ENCODE peak calls at places on chromosomes 2 and 18, in six cellular contexts. N is AG09319, M is fibroblast of the aortic adventitia, B is lower lobe of right lung, E is uterus, U is upper lobe of left lung. S is an unnamed sample.

GRCh38 chr18:3816601-3817363 is 366.8 kb downstream of the TGIF1 start:
- DNase-seq in M (peak), E (no peak), U (no peak), N (peak), B (no peak), S (no peak)

GRCh38 chr2:131105950-131106801 is 1.0 kb downstream of the PLEKHB2 start:
- DNase-seq in N (no peak), E (no peak), B (peak), M (peak), U (peak), S (no peak)

GRCh38 chr2:199128476-199129214 is 329.1 kb downstream of the SATB2 start:
- DNase-seq in B (no peak), N (no peak), U (no peak), M (no peak), E (no peak), S (no peak)

GRCh38 chr18:79965119-79965902 is 868 bp downstream of the HSBP1L1 start:
- DNase-seq in E (peak), U (peak), B (peak), N (no peak), M (peak), S (peak)

GRCh38 chr2:102253753-102254150 is 57.6 kb upstream of the IL1RL1 start:
- DNase-seq in E (no peak), U (no peak), N (no peak), B (no peak), M (peak), S (no peak)

GRCh38 chr2:175203621-175204496 is 22.3 kb upstream of the ATP5MC3 start:
- DNase-seq in E (no peak), M (peak), U (peak), N (no peak), B (no peak), S (no peak)

GRCh38 chr18:12155996-12156395 is 62.4 kb downstream of the ANKRD62 start:
- DNase-seq in B (no peak), N (peak), E (no peak), U (no peak), M (no peak), S (no peak)

GRCh38 chr2:118121101-118121500 is 32.8 kb downstream of the INSIG2 start:
- DNase-seq in E (no peak), N (no peak), U (peak), B (no peak), M (no peak), S (no peak)

GRCh38 chr2:164538250-164538866 is 82.9 kb downstream of the GRB14 start:
- DNase-seq in N (no peak), E (no peak), M (peak), B (no peak), U (no peak), S (no peak)

GRCh38 chr2:9558948-9559381 is 3.3 kb upstream of the ADAM17 start:
- DNase-seq in U (peak), B (no peak), M (peak), N (peak), E (peak), S (no peak)

GRCh38 chr2:191222507-191222906 is 22.7 kb upstream of the MYO1B start:
- DNase-seq in N (no peak), E (no peak), U (no peak), M (peak), B (no peak), S (no peak)

GRCh38 chr2:54518430-54518829 is 62.3 kb downstream of the SPTBN1 start:
- DNase-seq in B (no peak), U (no peak), M (no peak), E (no peak), N (no peak), S (no peak)

GRCh38 chr2:40997362-40997761 is 545.5 kb upstream of the SLC8A1 start:
- DNase-seq in M (no peak), N (no peak), B (no peak), E (no peak), U (no peak), S (no peak)

GRCh38 chr18:55407191-55407590 is 180.8 kb downstream of the TCF4 start:
- DNase-seq in E (no peak), M (no peak), U (no peak), N (no peak), B (no peak), S (no peak)

GRCh38 chr18:62741584-62741983 is 26.2 kb downstream of the PHLPP1 start:
- DNase-seq in B (no peak), N (no peak), U (no peak), M (no peak), E (no peak), S (no peak)

GRCh38 chr2:195307751-195308150 is 349.3 kb upstream of the SLC39A10 start:
- DNase-seq in U (no peak), M (no peak), E (no peak), B (no peak), N (no peak), S (no peak)

GRCh38 chr2:165621086-165621560 is 151.6 kb downstream of the CSRNP3 start:
- DNase-seq in N (no peak), M (peak), U (no peak), E (no peak), B (no peak), S (no peak)

GRCh38 chr2:167825664-167826063 is 421.7 kb downstream of the STK39 start:
- DNase-seq in N (no peak), U (no peak), M (no peak), B (no peak), E (no peak), S (no peak)

GRCh38 chr2:182941121-182941713 is 74.8 kb upstream of the FRZB start:
- DNase-seq in E (no peak), B (no peak), N (no peak), U (no peak), M (no peak), S (no peak)

GRCh38 chr2:20930928-20931327 is 108.0 kb upstream of the LDAH start:
- DNase-seq in E (no peak), U (no peak), N (no peak), M (peak), B (no peak), S (no peak)

GRCh38 chr2:109322111-109322510 is 193.1 kb downstream of the SH3RF3 start:
- DNase-seq in U (peak), N (peak), M (peak), B (peak), E (peak), S (no peak)

GRCh38 chr2:141439524-141439923 is 691.3 kb downstream of the LRP1B start:
- DNase-seq in U (no peak), M (no peak), E (no peak), B (no peak), N (no peak), S (no peak)

GRCh38 chr18:11323359-11323819 is 174.0 kb upstream of the PIEZO2 start:
- DNase-seq in U (no peak), M (peak), N (no peak), E (no peak), B (no peak), S (no peak)

GRCh38 chr2:152523091-152523490 is 188.1 kb downstream of the FMNL2 start:
- DNase-seq in N (no peak), U (no peak), B (no peak), M (peak), E (no peak), S (no peak)

GRCh38 chr2:113324684-113325160 is 46.0 kb upstream of the PAX8 start:
- DNase-seq in N (no peak), B (peak), E (peak), M (peak), U (peak), S (no peak)

GRCh38 chr2:196415384-196415783 is 224.1 kb upstream of the CCDC150 start:
- DNase-seq in N (no peak), M (no peak), E (no peak), U (no peak), B (no peak), S (no peak)

GRCh38 chr2:10569460-10569859 is 120.3 kb downstream of the NOL10 start:
- DNase-seq in N (no peak), B (no peak), E (no peak), U (no peak), M (no peak), S (no peak)

GRCh38 chr2:96808176-96808837 is 7.8 kb upstream of the CNNM3 start:
- DNase-seq in U (no peak), N (no peak), B (no peak), E (no peak), M (no peak), S (no peak)

GRCh38 chr2:27932396-27932795 is 41.9 kb downstream of the BABAM2 start:
- DNase-seq in U (no peak), M (peak), B (no peak), E (no peak), N (no peak), S (no peak)

GRCh38 chr2:204650611-204651010 is 105.3 kb downstream of the PARD3B start:
- DNase-seq in M (no peak), E (no peak), N (no peak), B (no peak), U (no peak), S (no peak)

GRCh38 chr18:32439802-32440201 is 30.9 kb downstream of the GAREM1 start:
- DNase-seq in N (no peak), U (no peak), M (no peak), E (no peak), B (no peak), S (no peak)

GRCh38 chr2:214193943-214194342 is 216.9 kb upstream of the VWC2L start:
- DNase-seq in U (no peak), N (peak), E (no peak), M (peak), B (no peak), S (no peak)

GRCh38 chr2:172313715-172314341 is 113.6 kb upstream of the ITGA6 start:
- DNase-seq in E (no peak), U (no peak), M (no peak), N (no peak), B (no peak), S (no peak)

GRCh38 chr2:113700186-113700841 is 56.1 kb downstream of the SLC35F5 start:
- DNase-seq in U (peak), M (no peak), E (no peak), N (no peak), B (peak), S (no peak)

DNA sequence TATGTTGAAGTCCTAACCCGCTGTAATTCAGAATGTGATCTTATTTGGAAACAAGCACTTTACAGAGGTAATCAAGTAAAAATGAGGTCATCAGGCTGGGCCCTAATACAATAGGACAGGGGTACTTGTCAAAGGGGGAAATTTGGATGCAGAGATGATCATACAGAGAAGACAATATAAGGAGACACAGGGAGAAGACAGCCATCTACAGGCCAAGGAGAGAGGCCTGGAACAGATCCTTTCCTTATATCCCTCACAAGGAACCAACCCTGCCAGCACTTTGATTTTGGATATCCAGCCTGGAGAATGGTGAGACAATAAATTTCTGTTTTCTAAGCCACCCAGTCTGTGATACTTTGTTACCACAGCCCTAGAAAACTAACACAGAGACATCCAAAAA is 104.3 kb downstream of the METTL4 start:
- DNase-seq in M (no peak), E (no peak), U (no peak), B (no peak), N (no peak), S (no peak)
- TF ChIP-seq CTCF in M (no peak), E (no peak), U (no peak), B (no peak), N (no peak), S (no peak)

DNA sequence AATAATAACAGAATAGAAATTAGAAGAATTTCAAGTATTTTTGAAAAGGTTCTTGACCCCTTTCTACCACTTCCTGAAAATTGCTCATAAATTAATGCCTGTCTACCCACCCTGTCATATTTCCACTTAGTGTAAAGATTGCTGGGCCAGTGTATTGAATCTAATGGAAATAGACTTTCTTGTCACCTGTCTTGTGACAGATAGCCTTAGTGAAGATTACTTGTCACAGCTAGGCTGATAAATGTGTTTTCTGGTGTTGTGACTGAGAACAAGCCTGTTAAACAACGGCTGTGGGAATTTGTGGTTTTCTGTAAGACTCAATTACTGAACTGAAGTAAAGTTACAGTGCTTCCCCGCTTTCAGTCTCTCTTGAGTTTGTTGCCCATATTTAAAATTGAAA is 37.0 kb downstream of the PIK3C3 start:
- DNase-seq in N (no peak), M (no peak), E (no peak), B (no peak), U (no peak), S (no peak)
- TF ChIP-seq CTCF in N (no peak), M (no peak), E (no peak), B (no peak), U (no peak), S (no peak)

GRCh38 chr2:209334188-209335017 is 89.4 kb upstream of the MAP2 start:
- DNase-seq in M (peak), E (peak), U (peak), N (peak), B (peak), S (no peak)

DNA sequence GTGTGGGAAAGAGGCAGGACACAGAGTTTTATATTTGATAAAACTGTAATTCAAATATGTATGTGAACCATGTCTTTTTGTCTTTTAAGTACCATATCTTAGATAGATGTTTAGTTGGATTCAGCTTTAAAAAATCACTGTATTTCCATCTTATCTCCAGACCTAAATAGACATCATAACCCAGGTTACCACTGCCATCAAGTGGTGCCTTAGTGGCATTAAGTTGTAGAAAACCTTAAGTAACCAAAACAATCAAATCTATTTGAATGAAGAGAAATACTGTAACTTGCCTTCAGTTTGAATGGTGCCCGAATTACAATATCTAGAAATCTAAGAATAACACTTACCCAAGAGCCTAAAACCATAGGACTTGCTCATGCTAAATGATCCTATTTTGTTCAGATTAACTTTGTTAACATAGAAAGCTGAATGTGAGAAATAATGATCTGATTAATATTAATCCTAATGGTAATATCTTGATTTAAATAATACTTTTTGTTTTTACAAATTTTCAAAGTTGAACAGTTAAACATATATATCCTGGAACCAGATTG is 92.5 kb upstream of the MAP2 start:
- DNase-seq in B (no peak), E (no peak), N (no peak), M (peak), U (no peak), S (no peak)
- TF ChIP-seq CTCF in B (peak), E (no peak), N (peak), M (peak), U (no peak), S (peak)

GRCh38 chr2:173667415-173667814 is 297.8 kb downstream of the SP3 start:
- DNase-seq in E (no peak), N (no peak), U (no peak), B (no peak), M (no peak), S (no peak)
- TF ChIP-seq CTCF in E (no peak), N (no peak), U (no peak), B (no peak), M (peak), S (peak)

GRCh38 chr18:76984193-76985155 is 148.1 kb downstream of the MBP start:
- DNase-seq in U (no peak), M (no peak), E (no peak), B (peak), N (no peak), S (no peak)

GRCh38 chr18:76982038-76982437 is 150.5 kb downstream of the MBP start:
- DNase-seq in N (no peak), E (no peak), U (no peak), B (no peak), M (no peak), S (no peak)

GRCh38 chr18:76981388-76981968 is 151.1 kb downstream of the MBP start:
- DNase-seq in M (no peak), B (no peak), U (no peak), E (no peak), N (no peak), S (no peak)

GRCh38 chr18:76983613-76984051 is 149.0 kb downstream of the MBP start:
- DNase-seq in E (no peak), N (no peak), M (no peak), U (no peak), B (peak), S (no peak)

DNA sequence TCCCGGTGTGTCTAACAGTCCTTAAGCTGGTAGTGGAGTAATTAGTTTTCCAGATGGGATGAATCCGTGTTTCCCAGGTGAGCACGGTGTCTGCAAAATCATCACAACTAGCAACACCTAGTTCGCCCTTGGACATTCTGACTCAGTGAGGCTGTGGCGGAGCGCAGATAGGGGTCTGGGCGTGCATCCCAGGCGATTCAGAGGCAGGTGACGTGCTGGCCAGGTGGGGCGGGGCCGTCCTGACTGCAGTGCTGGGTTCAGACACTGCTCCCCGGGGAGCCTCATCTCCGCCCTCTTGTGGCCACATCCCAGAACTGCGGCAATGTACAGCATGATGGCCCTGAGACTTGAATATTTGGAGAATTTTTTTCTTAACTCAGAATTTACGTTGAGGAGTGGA is 149.4 kb downstream of the MBP start:
- DNase-seq in E (peak), B (peak), N (peak), U (peak), M (peak), S (peak)
- TF ChIP-seq CTCF in E (peak), B (peak), N (peak), U (peak), M (peak), S (peak)

DNA sequence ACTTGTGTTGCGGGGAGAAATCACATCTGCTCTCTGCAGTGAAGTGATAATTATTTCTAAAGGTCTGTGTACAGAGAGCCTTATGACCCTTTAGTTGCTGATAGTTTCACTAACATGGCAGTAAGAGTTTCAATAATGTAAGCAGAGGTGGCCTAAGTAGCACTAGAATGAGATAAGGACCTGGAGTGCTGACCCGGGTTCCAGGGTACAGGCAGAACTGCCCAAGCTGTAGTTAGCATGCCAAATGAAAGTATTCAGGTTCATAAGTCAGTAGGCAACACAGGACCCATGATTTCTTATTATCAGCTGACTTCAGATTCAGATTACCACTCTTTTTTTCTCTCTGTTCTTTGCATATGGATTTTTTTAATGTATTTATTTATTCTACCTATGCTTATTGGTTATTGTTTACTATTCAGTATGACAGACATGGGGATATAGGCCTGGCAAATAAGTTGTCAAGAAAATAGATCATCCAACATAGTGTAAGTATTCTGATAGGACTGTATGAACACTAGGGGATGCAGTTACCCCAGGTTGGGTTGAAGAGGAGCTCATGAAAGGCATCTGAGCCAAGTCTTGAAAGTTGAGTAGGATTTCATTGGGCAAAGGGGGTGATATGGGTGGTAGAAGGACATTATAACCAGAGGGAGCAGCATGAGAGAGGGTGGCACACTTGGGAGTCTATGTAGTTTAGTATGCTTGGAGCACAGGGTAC is 105.2 kb downstream of the CCDC85A start:
- DNase-seq in M (no peak), E (no peak), B (no peak), U (no peak), N (no peak), S (no peak)
- TF ChIP-seq CTCF in M (no peak), E (no peak), B (no peak), U (no peak), N (no peak), S (no peak)

S was measured in chondrocyte.